ENCODE peak calls at places on chromosomes 4 and X, in eight cellular contexts. O, N, E, Z, R, J, L and X are unnamed samples. For H3K4me1 and H3K27me3, the result is how much of the 10 kb centered on the place peaks cover.

GRCh38 chr4:172850838-172851237 is 317.8 kb upstream of the GALNT7 start:
- DNase-seq in O (no peak), N (no peak), E (no peak), Z (no peak), R (no peak), J (no peak), L (no peak), X (no peak)

GRCh38 chr4:155338196-155338595 is 38.6 kb downstream of the MAP9 start:
- DNase-seq in O (no peak), N (no peak), E (no peak), Z (no peak), R (no peak), J (no peak), L (no peak), X (no peak)

GRCh38 chr4:56671860-56672259 is 9.2 kb downstream of the HOPX start:
- DNase-seq in O (no peak), N (no peak), E (no peak), Z (no peak), R (no peak), J (no peak), L (no peak), X (no peak)

GRCh38 chrX:78456909-78457308 is 129.5 kb upstream of the CYSLTR1 start:
- DNase-seq in O (no peak), N (no peak), E (no peak), Z (no peak), R (no peak), J (no peak), L (no peak), X (no peak)

GRCh38 chr4:94758141-94758699 is 465 bp downstream of the BMPR1B start:
- DNase-seq in O (peak), N (no peak), E (no peak), Z (no peak), R (peak), J (peak), L (no peak), X (peak)

GRCh38 chr4:137993232-137993631 is 248.9 kb downstream of the SLC7A11 start:
- DNase-seq in O (no peak), N (no peak), E (no peak), Z (no peak), R (no peak), J (no peak), L (no peak), X (no peak)

GRCh38 chr4:140267576-140267975 is 105.9 kb upstream of the SCOC start:
- DNase-seq in O (no peak), N (no peak), E (no peak), Z (no peak), R (no peak), J (no peak), L (no peak), X (no peak)

GRCh38 chrX:154751121-154751668 is 318 bp upstream of the GAB3 start:
- DNase-seq in O (no peak), N (no peak), E (peak), Z (no peak), R (no peak), J (no peak), L (no peak), X (no peak)

GRCh38 chr4:110815950-110816349 is 193.1 kb upstream of the PITX2 start:
- DNase-seq in O (no peak), N (no peak), E (no peak), Z (no peak), R (no peak), J (no peak), L (no peak), X (no peak)

GRCh38 chrX:154541896-154542722 is 4.5 kb downstream of the G6PD start:
- DNase-seq in O (peak), N (peak), E (peak), Z (peak), R (peak), J (no peak), L (no peak), X (peak)

GRCh38 chr4:6071959-6072720 is 53.9 kb upstream of the C4orf50 start:
- DNase-seq in O (no peak), N (no peak), E (no peak), Z (peak), R (peak), J (peak), L (no peak), X (peak)

GRCh38 chr4:71275004-71275403 is 63.8 kb upstream of the SLC4A4 start:
- DNase-seq in O (no peak), N (no peak), E (no peak), Z (no peak), R (no peak), J (no peak), L (no peak), X (no peak)

GRCh38 chrX:11434607-11435006 is 141.4 kb downstream of the AMELX start:
- DNase-seq in O (no peak), N (no peak), E (no peak), Z (no peak), R (no peak), J (no peak), L (no peak), X (no peak)

GRCh38 chr4:19748911-19749473 is 502.7 kb upstream of the SLIT2 start:
- DNase-seq in O (no peak), N (no peak), E (no peak), Z (no peak), R (no peak), J (no peak), L (no peak), X (no peak)

GRCh38 chr4:113760094-113760851 is 1.3 kb downstream of the CAMK2D start:
- DNase-seq in O (peak), N (no peak), E (no peak), Z (peak), R (peak), J (no peak), L (no peak), X (peak)

GRCh38 chrX:118702741-118703140 is 24.7 kb upstream of the IL13RA1 start:
- DNase-seq in O (no peak), N (peak), E (no peak), Z (no peak), R (no peak), J (no peak), L (no peak), X (no peak)

GRCh38 chr4:17323619-17324400 is 188.1 kb downstream of the QDPR start:
- DNase-seq in O (no peak), N (no peak), E (no peak), Z (no peak), R (no peak), J (no peak), L (no peak), X (no peak)

GRCh38 chr4:153142700-153143438 is 61.4 kb upstream of the TRIM2 start:
- DNase-seq in O (peak), N (peak), E (no peak), Z (peak), R (peak), J (peak), L (peak), X (peak)

GRCh38 chr4:3313556-3314228 is 20.9 kb downstream of the RGS12 start:
- DNase-seq in O (no peak), N (no peak), E (peak), Z (peak), R (no peak), J (no peak), L (peak), X (no peak)

DNA sequence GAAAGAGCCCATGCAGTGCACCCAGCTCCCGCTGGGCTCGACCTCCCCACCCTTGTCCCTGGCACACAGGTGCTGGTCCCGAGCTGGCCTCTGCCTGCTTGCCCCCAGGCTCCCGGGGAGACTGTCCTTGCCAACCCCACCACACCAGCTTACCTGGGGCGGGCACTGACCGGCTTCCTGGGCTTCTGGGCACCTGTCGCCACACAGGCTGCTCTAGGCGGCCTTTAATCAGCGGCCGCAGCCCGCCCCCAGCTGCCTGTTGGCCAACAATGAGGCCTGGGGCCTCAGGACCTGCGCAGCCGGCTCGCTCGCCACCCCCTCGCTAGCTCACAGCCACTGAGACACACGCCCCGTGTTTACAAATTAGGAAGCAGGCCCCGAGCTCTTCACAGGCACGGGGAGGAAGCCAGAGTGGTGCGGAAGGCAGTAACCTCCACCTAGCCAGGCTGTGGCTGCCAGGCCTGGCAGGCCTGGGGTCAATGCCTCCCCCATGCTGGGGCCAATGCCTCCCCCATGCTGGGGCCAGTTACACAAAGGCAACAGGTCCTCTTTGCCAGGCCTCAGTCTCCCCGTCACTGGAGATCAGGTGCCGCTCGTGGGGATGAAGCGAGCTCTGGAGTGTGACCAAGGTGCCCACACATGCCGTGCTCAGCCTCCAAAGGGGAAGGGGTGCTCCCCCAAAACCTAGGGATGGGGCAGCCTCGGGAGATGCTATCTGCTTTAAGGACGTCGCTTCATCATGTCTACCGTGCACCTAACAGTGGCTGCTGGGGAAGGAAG is at the start of gene TREX2:
- DNase-seq in O (no peak), N (no peak), E (no peak), Z (no peak), R (no peak), J (no peak), L (no peak), X (peak)
- TF ChIP-seq EP300 in O (no peak), N (no peak), E (no peak), Z (no peak), R (no peak), J (no peak), L (no peak), X (no peak)

DNA sequence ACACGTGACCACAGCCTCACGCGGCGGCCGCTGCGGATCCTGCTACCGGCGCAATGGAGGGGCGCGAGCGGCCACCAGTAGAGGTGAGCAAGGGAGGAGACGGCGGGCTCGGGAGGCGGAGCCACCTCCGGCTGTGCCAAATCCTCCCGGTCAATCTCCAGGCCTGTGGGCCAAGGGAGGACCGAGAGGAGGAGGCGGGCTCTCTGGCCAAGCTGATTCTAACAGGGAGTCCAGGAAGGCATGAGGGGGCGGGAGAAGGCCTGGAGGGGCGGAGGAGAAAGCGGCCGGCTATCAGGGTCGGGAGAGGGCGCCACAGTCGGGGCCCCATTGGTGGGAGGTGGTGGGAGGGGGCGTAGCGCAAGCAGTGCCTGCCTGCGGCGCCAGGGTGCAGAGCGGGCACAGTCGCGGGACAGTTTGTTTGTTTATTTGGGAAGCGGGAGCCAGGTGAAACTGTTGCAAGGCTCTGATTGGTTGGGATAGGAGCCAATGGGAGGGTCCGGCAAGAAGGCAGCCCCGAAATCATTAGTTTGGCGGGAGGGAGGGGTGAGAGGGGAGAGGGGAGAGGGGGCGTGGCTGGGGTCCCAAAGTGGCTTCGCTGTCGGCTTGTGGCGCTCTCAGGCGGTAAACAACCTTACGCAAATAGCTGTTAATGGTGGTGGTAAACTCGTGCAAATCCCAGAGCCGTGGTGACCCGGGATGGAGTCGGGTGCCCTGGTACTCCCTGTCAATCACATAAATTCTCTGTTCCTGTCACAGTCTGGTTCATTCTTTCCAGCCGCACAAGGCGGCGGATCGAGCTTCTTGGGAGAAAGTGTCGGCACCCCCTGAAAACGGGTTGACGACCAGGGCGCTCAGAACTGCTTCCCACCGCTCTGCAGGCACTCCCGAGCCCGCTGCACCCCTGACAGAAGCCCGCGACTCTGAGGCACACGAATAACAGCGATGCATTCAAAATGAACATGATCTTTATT is at the start of gene IRS4:
- DNase-seq in O (no peak), N (peak), E (no peak), Z (no peak), R (peak), J (peak), L (no peak), X (no peak)
- H3K4me1 ChIP-seq in O (under half), N (under half), E (under half), Z (under half), R (under half), J (under half), L (under half), X (under half)

GRCh38 chrX:68824152-68824433 is 4.7 kb upstream of the EFNB1 start:
- DNase-seq in O (no peak), N (no peak), E (no peak), Z (no peak), R (no peak), J (no peak), L (no peak), X (no peak)

GRCh38 chrX:68820476-68821110 is 8.2 kb upstream of the EFNB1 start:
- DNase-seq in O (no peak), N (no peak), E (no peak), Z (no peak), R (no peak), J (no peak), L (no peak), X (no peak)

GRCh38 chrX:68822641-68823410 is 6.0 kb upstream of the EFNB1 start:
- DNase-seq in O (no peak), N (peak), E (peak), Z (no peak), R (peak), J (peak), L (no peak), X (no peak)

GRCh38 chrX:68823413-68824151 is 5.2 kb upstream of the EFNB1 start:
- DNase-seq in O (no peak), N (no peak), E (no peak), Z (no peak), R (no peak), J (no peak), L (no peak), X (no peak)

GRCh38 chrX:68821616-68822015 is 7.2 kb upstream of the EFNB1 start:
- DNase-seq in O (no peak), N (no peak), E (no peak), Z (no peak), R (no peak), J (no peak), L (no peak), X (no peak)
- H3K27me3 ChIP-seq in O (under half), N (under half), E (under half), Z (under half), R (under half), J (under half), L (under half), X (under half)

DNA sequence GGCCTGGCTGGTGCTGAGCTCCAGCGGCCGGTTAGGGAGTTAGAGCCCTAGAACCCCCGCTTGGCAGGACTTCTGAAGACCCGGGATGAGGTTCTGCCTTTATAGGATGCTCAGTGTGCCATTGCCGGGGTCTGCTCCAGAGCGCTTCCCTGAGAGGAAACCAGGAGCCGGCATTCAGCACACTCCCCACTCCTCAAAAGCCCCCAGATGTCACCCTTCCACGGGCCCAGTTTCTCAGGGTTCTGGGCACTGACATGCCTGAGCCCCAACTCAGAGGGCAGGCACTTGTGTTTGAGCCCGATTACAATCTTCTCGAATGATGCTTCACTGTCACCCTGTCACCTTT is 6.5 kb downstream of the NKX3-2 start:
- DNase-seq in O (no peak), N (no peak), E (peak), Z (no peak), R (no peak), J (peak), L (no peak), X (peak)
- TF ChIP-seq EP300 in O (no peak), N (no peak), E (no peak), Z (no peak), R (no peak), J (no peak), L (no peak), X (no peak)

GRCh38 chr4:7907142-7907541 is 32.5 kb downstream of the AFAP1 start:
- DNase-seq in O (no peak), N (peak), E (no peak), Z (no peak), R (no peak), J (no peak), L (no peak), X (no peak)
- H3K4me1 ChIP-seq in O (under half), N (under half), E (under half), Z (under half), R (under half), J (half or more), L (half or more), X (half or more)

GRCh38 chr4:4859010-4859798 is at the start of gene MSX1:
- DNase-seq in O (peak), N (peak), E (peak), Z (peak), R (peak), J (peak), L (peak), X (peak)
- H3K27me3 ChIP-seq in O (half or more), N (under half), E (under half), Z (half or more), R (under half), J (half or more), L (half or more), X (half or more)

GRCh38 chrX:103360092-103360491 is 3.8 kb downstream of the TCEAL9 start:
- DNase-seq in O (no peak), N (no peak), E (no peak), Z (no peak), R (no peak), J (peak), L (no peak), X (no peak)
- TF ChIP-seq EP300 in O (no peak), N (no peak), E (no peak), Z (no peak), R (no peak), J (no peak), L (no peak), X (no peak)

GRCh38 chr4:186688150-186688943 is 35.3 kb downstream of the FAT1 start:
- DNase-seq in O (no peak), N (peak), E (no peak), Z (no peak), R (no peak), J (no peak), L (no peak), X (no peak)
- H3K4me1 ChIP-seq in O (under half), N (half or more), E (under half), Z (under half), R (under half), J (under half), L (under half), X (half or more)